ENCODE peak calls at places on chromosomes 6 and 20, in ten cellular contexts. L is CD4-positive, CD25-positive, alpha-beta regulatory T cell; U is stomach; B is fibroblast of the aortic adventitia; Y is aorta; O is fibroblast of mammary gland; Q is AG10803; N is GM23338; T is AG09309; J is ovary. G is an unnamed sample.
A peak's percentile ranks its signal among the peaks of the same experiment; 100 is the strongest.

GRCh38 chr6:36139991-36140710 is 9.8 kb downstream of the MAPK13 start:
- DNase-seq in L (no peak), J (no peak), Q (no peak), Y (no peak), T (no peak), U (no peak), N (peak; percentile 22), O (no peak), B (no peak), G (no peak)

GRCh38 chr6:75450903-75451302 is 42.7 kb downstream of the FILIP1 start:
- DNase-seq in T (no peak), O (no peak), N (no peak), Q (no peak), J (no peak), L (no peak), U (no peak), B (no peak), Y (no peak), G (no peak)

GRCh38 chr6:166774770-166775169 is 147.7 kb upstream of the RPS6KA2 start:
- DNase-seq in L (no peak), Y (no peak), N (no peak), J (no peak), O (no peak), U (no peak), T (no peak), Q (no peak), B (no peak), G (no peak)

GRCh38 chr6:152575621-152576150 is 61.5 kb downstream of the SYNE1 start:
- DNase-seq in N (peak; percentile 21), T (peak; percentile 34), Y (no peak), L (no peak), O (peak; percentile 79), B (peak; percentile 76), J (peak; percentile 36), Q (peak; percentile 78), U (peak; percentile 33), G (peak; percentile 49)

GRCh38 chr6:133837801-133838349 is 51.0 kb upstream of the TCF21 start:
- DNase-seq in L (peak; percentile 3), B (peak; percentile 39), U (peak; percentile 77), N (peak; percentile 95), O (peak; percentile 45), Q (peak; percentile 27), Y (peak; percentile 81), J (no peak), T (no peak), G (no peak)

GRCh38 chr20:25196701-25197120 is 1.2 kb downstream of the ENTPD6 start:
- DNase-seq in U (no peak), J (no peak), Y (no peak), Q (no peak), L (no peak), T (no peak), O (no peak), B (no peak), N (peak; percentile 27), G (no peak)

GRCh38 chr6:70686548-70687133 is 19.0 kb downstream of the SMAP1 start:
- DNase-seq in T (no peak), L (no peak), U (no peak), Y (no peak), Q (peak; percentile 49), J (no peak), N (peak; percentile 59), O (peak; percentile 58), B (peak; percentile 72), G (peak; percentile 56)

GRCh38 chr6:3893487-3893886 is 44.3 kb downstream of the FAM50B start:
- DNase-seq in U (no peak), T (no peak), J (no peak), Y (no peak), O (no peak), N (no peak), B (no peak), Q (no peak), L (no peak), G (no peak)

GRCh38 chr6:81865712-81866111 is 113.2 kb upstream of the TENT5A start:
- DNase-seq in T (peak; percentile 16), Y (no peak), U (no peak), N (no peak), O (peak; percentile 90), J (no peak), B (peak; percentile 69), Q (peak; percentile 44), L (no peak), G (peak; percentile 92)

GRCh38 chr6:15841937-15842698 is 179.3 kb upstream of the DTNBP1 start:
- DNase-seq in O (no peak), J (no peak), B (peak; percentile 15), Y (no peak), L (no peak), T (no peak), U (no peak), Q (peak; percentile 2), N (no peak), G (no peak)

GRCh38 chr20:32036716-32037355 is 15.2 kb upstream of the HCK start:
- DNase-seq in Y (no peak), N (no peak), T (peak; percentile 39), L (no peak), B (peak; percentile 73), O (no peak), U (no peak), J (no peak), Q (peak; percentile 60), G (peak; percentile 47)

GRCh38 chr6:101980924-101981323 is 587.4 kb downstream of the GRIK2 start:
- DNase-seq in T (no peak), B (no peak), U (no peak), Y (no peak), L (no peak), N (no peak), J (no peak), O (no peak), Q (peak; percentile 4), G (no peak)

GRCh38 chr20:62063601-62063980 is 2.1 kb downstream of the TAF4 start:
- DNase-seq in L (no peak), Y (no peak), Q (peak; percentile 8), U (no peak), J (no peak), N (peak; percentile 44), T (no peak), O (peak; percentile 26), B (peak; percentile 12), G (peak; percentile 62)

DNA sequence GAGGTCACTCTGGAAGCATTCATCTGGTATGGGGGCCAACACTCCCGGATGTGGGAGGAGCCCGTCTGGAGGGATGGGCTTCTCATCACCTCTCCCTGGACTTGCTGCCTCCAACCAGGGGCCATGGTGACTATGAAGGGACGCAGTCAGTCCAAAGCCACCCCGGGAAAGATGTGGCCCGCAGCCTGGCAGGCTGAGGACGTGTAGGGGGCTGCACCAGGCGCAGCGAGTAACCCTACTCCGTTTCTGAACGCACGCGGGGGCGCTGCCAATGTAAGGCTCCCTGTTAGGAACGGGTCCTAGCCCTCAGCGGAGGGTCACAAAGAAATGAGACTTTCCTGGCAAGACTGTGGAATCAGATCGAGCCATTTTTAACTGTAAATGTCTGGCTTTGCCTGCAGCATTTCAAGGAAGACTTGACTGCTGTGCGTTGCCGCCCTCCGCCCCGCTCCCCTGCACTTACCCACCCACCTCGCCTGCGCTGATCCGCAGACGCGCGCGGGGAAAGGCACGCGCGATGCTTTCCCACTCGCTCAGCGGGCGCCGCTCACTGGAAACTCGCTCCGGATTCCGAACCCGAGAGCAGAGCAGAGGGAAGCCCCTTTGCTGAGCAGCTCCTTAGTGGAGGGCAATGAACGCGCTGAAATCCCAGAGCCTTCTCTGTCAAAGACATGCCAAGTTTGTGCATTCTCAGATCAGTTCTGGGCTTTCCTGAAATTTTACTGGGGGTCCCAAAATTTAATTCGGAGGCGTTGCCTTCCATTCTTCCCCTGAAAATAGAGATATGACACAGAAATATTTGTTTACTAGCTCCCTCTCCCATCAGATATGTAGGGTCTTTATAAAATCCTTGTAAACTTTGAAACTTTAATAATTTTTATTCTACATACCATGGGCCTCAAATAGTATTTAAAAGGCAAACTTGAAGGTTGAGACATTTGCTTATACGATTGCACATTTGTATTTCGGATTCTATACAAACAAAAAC is 54.9 kb downstream of the IL20RA start:
- DNase-seq in Y (no peak), J (no peak), N (peak; percentile 82), B (no peak), L (no peak), U (no peak), O (no peak), Q (no peak), T (no peak), G (no peak)
- H3K4me3 ChIP-seq in Y (no peak overlapping the region), J (peak overlapping the region; percentile 35), N (peak overlapping the region; percentile 81), B (peak overlapping the region; percentile 37), L (no peak overlapping the region), U (peak overlapping the region; percentile 37), O (peak overlapping the region; percentile 7), Q (peak overlapping the region; percentile 48), T (peak overlapping the region; percentile 29), G (peak overlapping the region; percentile 15)

GRCh38 chr20:53923745-53924369 is 146.5 kb downstream of the BCAS1 start:
- DNase-seq in Y (no peak), U (no peak), T (no peak), B (no peak), J (no peak), N (no peak), O (no peak), Q (no peak), L (no peak), G (no peak)
- H3K4me3 ChIP-seq in Y (no peak overlapping the region), U (no peak overlapping the region), T (no peak overlapping the region), B (no peak overlapping the region), J (no peak overlapping the region), N (no peak overlapping the region), O (no peak overlapping the region), Q (no peak overlapping the region), L (no peak overlapping the region), G (no peak overlapping the region)

DNA sequence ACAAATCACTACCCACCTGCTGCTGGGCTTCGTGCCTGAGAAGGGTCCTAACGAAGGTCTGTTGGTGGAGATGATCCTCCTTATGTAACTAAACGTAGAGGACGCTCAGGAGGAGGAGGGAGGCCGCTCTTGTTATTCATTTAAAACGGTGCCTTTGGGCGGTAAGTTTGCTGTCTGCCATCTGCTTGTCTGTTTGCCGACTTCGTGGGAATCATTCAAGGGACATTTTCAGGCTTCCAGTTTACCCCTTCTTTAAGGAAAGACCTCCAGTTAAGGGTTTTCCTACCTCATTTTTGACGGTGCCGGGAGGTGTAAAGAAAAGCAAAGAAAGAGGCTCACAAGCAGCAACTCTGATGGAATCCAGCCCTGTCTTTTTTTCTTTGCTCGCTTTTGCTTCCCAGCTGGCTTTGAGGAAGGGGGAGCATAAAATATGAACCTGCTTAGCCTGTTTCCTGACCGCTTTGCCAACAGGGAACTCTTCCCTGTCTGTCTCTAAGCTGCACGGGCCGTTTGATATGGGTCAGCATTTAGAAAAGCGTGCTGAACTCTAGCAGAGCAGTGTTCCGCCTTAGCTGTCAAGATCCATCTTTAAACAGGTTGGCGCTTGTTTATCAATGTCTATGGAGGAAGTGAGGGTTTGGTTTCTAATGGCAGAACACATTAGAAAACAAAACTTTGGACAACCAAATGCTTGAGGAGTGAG is 13.8 kb downstream of the SYTL3 start:
- DNase-seq in N (peak; percentile 32), B (no peak), Q (no peak), J (no peak), T (no peak), Y (no peak), O (no peak), L (no peak), U (peak; percentile 55), G (no peak)
- H3K4me3 ChIP-seq in N (no peak overlapping the region), B (peak overlapping the region; percentile 25), Q (no peak overlapping the region), J (peak overlapping the region; percentile 16), T (no peak overlapping the region), Y (no peak overlapping the region), O (no peak overlapping the region), L (no peak overlapping the region), U (peak overlapping the region; percentile 17), G (no peak overlapping the region)

DNA sequence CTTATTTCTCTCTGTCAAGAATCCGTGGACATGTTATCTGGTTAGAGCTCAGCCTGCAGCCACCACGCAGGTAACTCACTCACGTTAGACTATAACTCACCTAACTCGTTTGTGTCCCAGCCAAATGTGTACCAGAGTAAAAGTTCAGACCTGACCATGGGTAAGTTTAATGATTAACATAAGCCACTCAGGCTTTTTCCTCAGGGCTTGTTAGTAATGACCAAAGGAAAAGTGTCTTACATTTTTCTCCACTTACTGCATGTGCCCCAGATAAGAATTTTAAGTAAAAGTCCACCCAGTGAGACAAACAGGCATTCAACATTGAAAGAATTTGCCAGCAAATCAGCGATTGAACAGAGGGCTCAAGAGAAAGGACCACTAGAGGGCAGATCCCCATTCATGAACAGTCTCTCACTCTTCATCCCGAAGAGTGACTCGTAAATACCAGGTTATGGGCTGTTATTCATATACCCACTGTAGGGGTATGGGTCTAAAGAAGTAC is at the start of gene PKHD1:
- DNase-seq in U (peak; percentile 48), O (peak; percentile 18), Q (peak; percentile 16), L (no peak), T (no peak), B (peak; percentile 4), N (peak; percentile 66), J (no peak), Y (no peak), G (peak; percentile 13)
- H3K4me3 ChIP-seq in U (peak within 1 kb of the TSS; percentile 6), O (no peak within 1 kb of the TSS), Q (no peak within 1 kb of the TSS), L (no peak within 1 kb of the TSS), T (no peak within 1 kb of the TSS), B (no peak within 1 kb of the TSS), N (no peak within 1 kb of the TSS), J (no peak within 1 kb of the TSS), Y (no peak within 1 kb of the TSS), G (no peak within 1 kb of the TSS)